ENCODE peak calls at places on chromosomes 1 and 21, in five cellular contexts. S is A549, C is GM12878, I is K562, Y is HepG2. B is an unnamed sample.

GRCh38 chr1:159823401-159823800 is 3.3 kb upstream of the SLAMF8 start:
- DNase-seq in Y (no peak), I (no peak), S (no peak), C (no peak), B (no peak)

GRCh38 chr1:178713270-178713669 is 11.8 kb upstream of the RALGPS2 start:
- DNase-seq in Y (no peak), S (no peak), I (no peak), C (no peak), B (no peak)

GRCh38 chr21:41899431-41900202 is 20.5 kb upstream of the PRDM15 start:
- DNase-seq in S (no peak), C (no peak), Y (no peak), I (no peak), B (no peak)

GRCh38 chr1:116397728-116398127 is 24.7 kb downstream of the ATP1A1 start:
- DNase-seq in C (no peak), Y (no peak), I (no peak), S (no peak), B (no peak)

GRCh38 chr1:50851466-50851865 is 108.6 kb downstream of the FAF1 start:
- DNase-seq in S (no peak), I (no peak), Y (no peak), C (no peak), B (no peak)

GRCh38 chr21:41369915-41370839 is 8.3 kb downstream of the MX2 start:
- DNase-seq in S (no peak), C (peak), Y (peak), I (no peak), B (no peak)

GRCh38 chr1:68225781-68226180 is 6.5 kb downstream of the WLS start:
- DNase-seq in C (no peak), Y (no peak), I (no peak), S (no peak), B (no peak)

GRCh38 chr1:193014354-193014753 is 44.8 kb downstream of the UCHL5 start:
- DNase-seq in S (no peak), C (no peak), Y (no peak), I (no peak), B (no peak)

GRCh38 chr21:39633043-39633442 is 20.3 kb downstream of the B3GALT5 start:
- DNase-seq in Y (no peak), S (peak), I (no peak), C (no peak), B (no peak)

GRCh38 chr1:173002891-173003582 is 47.7 kb downstream of the TNFSF18 start:
- DNase-seq in S (no peak), C (no peak), I (no peak), Y (no peak), B (no peak)

GRCh38 chr21:37164742-37165141 is 91.7 kb downstream of the TTC3 start:
- DNase-seq in S (no peak), Y (no peak), C (no peak), I (no peak), B (no peak)

GRCh38 chr21:45383615-45384201 is 21.3 kb upstream of the COL18A1 start:
- DNase-seq in Y (no peak), I (no peak), S (no peak), C (no peak), B (no peak)

GRCh38 chr1:178938959-178939317 is 68.1 kb upstream of the ANGPTL1 start:
- DNase-seq in C (no peak), I (no peak), S (no peak), Y (no peak), B (no peak)

GRCh38 chr1:178928985-178929384 is 58.1 kb upstream of the ANGPTL1 start:
- DNase-seq in I (no peak), S (no peak), C (no peak), Y (no peak), B (peak)

GRCh38 chr1:33446590-33446989 is 15.7 kb upstream of the PHC2 start:
- DNase-seq in C (no peak), S (no peak), I (no peak), Y (no peak), B (no peak)

GRCh38 chr1:54287176-54287650 is 87.2 kb downstream of the MRPL37 start:
- DNase-seq in C (no peak), S (no peak), I (peak), Y (no peak), B (peak)

GRCh38 chr1:230163205-230163604 is 96.2 kb downstream of the GALNT2 start:
- DNase-seq in C (no peak), I (no peak), S (no peak), Y (no peak), B (no peak)

GRCh38 chr1:32332290-32333079 is 3.5 kb downstream of the MARCKSL1 start:
- DNase-seq in S (no peak), Y (no peak), I (no peak), C (no peak), B (no peak)

GRCh38 chr1:107804746-107805145 is 160.2 kb downstream of the VAV3 start:
- DNase-seq in C (no peak), Y (no peak), I (no peak), S (no peak), B (no peak)

GRCh38 chr1:62962794-62963776 is 179.2 kb downstream of the ATG4C start:
- DNase-seq in I (peak), Y (peak), S (peak), C (no peak), B (peak)

GRCh38 chr1:204558467-204558866 is 42.3 kb downstream of the MDM4 start:
- DNase-seq in S (no peak), Y (no peak), C (no peak), I (no peak), B (no peak)

GRCh38 chr1:204562075-204562990 is 46.1 kb downstream of the MDM4 start:
- DNase-seq in S (no peak), C (no peak), Y (no peak), I (no peak), B (no peak)

GRCh38 chr1:204563780-204564179 is 47.6 kb downstream of the MDM4 start:
- DNase-seq in Y (no peak), S (no peak), C (no peak), I (no peak), B (no peak)

GRCh38 chr1:204563324-204563723 is 47.1 kb downstream of the MDM4 start:
- DNase-seq in Y (no peak), S (no peak), I (no peak), C (no peak), B (no peak)

DNA sequence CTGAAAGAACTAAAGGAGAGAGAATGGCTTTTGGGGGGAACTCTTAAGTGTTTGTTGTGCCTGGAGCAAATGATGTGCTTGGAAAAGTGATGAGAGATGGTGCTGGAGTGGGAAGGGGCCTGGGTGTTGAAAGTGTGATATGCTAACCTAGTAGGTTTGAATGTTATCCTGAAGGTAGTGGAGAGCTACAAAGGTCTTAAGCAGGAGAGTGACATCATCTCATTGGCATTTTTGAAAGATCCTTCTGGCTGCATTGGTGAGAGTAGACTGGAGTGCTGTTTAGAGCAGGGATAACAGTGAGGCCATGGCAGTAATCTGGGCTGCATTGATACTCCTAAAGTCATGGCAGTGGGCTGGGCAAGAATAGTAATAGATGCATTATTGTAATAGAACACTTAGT is 44.4 kb downstream of the MDM4 start:
- DNase-seq in I (no peak), C (no peak), S (no peak), Y (no peak), B (no peak)
- TF ChIP-seq MYC in I (no peak), C (no peak), S (no peak), Y (no peak), B (no peak)

DNA sequence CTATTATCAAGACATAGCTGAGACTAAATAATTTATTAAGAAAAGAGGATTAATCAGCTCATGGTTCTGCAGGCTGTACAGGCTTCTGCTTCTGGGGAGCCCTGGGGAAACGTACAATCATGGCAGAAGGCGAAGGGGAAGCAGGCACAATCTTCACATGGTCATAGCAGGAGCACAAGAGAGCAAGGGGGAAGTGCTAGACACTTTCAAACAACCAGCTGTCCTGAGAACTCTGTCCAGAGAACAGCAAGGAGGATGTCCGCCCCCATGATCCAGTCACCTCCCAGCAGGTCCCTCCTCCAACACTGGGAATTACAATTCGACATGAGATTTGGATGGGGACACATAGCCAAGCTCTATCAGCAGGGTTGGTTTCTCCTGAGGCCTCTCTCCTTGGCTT is 10.3 kb upstream of the SLC45A1 start:
- DNase-seq in C (no peak), Y (no peak), I (no peak), S (no peak), B (no peak)
- H3K4me2 ChIP-seq in C (no peak), Y (no peak), I (no peak), S (no peak), B (no peak)

DNA sequence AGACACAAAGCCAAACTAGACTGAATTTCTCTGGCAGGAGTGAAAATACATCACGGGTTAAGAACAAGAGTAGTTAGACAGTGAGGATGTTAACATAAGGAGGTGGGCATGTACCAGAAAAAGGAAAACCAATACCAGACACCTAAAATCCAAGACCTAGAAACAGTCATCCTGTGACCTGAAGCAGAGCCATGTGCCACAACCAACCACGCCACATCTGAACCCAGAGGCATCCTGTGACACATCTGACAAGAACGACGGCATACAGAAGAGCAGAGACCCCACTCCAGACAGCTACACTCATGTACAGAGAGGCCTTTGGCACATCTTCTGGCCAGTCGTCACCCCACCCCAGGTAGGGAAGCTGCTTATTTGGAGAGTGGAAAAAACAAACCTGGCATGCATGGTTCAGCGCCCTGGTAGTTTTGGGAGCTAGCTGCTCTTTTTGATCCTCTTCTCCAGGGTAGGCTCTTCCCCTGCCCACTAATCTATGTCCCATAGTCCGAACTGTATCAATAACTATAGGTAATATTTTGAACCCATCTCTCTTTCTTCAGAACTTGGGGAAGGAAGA is 72.1 kb downstream of the SLC45A1 start:
- DNase-seq in I (no peak), C (no peak), S (no peak), Y (no peak), B (no peak)
- TF ChIP-seq MYC in I (no peak), C (no peak), S (no peak), Y (no peak), B (no peak)

DNA sequence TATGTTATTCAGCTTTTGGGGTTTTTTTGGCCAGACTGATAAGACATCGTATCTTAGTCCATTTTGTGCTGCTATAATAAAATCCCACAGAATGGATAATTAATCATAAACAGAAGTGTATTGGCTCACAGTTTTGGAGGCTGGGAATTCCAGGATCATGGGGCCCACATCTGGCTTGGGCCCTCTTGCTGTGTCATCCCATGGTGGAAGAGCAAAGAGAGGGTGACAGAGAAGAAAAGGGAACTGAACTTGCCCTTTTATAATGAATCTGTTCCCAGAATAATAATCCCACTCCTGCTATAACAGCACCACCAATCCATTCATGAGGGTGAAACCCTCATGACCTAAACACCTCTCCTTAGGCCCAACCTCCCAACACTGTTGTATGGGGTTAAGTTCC is 17.5 kb upstream of the FGR start:
- DNase-seq in S (no peak), Y (no peak), I (no peak), C (no peak), B (no peak)
- H3K4me2 ChIP-seq in S (no peak), Y (no peak), I (no peak), C (no peak), B (no peak)

DNA sequence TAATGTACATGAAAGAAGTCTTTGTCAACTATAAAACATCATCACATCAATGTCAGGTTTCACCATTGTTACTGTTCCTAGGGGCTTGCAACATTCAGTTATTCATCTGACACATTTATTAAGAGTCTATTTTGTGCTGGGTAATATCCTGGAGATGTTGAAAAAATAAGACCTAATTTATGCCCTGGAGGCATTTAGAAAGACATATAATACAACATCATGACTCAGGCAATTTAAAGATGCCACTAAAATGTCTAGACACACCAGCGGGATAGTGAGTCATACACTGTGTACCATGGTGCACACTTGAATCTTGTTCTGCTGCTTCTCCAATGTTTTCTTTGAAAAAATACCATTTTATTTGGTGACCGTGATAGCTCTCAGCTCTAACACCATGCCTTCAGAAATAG is 19.1 kb downstream of the DPT start:
- DNase-seq in C (no peak), I (no peak), Y (no peak), S (peak), B (no peak)
- TF ChIP-seq MYC in C (no peak), I (no peak), Y (no peak), S (no peak), B (no peak)

DNA sequence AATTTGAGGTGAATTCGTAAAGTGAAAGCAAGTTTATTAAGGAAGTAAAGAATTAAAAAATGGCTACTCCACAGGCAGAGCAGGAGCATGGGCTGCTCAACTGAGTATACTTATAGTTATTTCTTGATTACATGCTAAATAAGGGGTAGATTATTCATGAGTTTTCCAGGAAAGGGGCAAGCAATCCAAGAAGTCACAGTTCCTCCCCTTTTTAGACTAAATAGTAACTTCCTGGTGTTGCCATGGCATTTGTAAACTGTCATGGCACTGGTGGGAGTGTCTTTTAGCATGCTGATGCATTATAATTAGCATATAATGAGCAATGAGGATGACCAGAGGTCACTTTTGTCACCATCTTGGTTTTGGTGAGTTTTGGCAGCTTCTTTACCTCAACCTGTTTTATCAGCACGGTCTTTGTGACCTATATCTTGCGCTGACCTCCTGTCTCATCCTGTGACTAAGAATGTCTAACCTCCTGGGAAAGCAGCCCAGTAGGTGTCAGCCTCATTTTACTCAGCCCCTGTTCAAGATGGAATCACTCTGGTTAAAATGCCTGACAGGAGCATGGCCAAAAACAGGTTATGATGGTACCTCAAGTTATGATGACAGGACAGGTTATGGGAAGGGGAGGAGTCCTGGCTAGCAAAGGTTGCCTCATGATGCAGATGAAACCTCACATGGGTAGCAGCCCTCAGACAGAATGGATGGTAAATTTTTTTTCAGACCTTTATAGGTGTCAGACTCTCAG is 49.8 kb downstream of the SIPA1L2 start:
- DNase-seq in S (no peak), I (no peak), Y (no peak), C (no peak), B (no peak)
- H3K4me2 ChIP-seq in S (no peak), I (no peak), Y (no peak), C (no peak), B (no peak)

GRCh38 chr21:43306911-43307676 is 119.8 kb downstream of the SIK1 start:
- DNase-seq in S (peak), Y (peak), I (no peak), C (peak), B (no peak)
- TF ChIP-seq MYC in S (no peak), Y (no peak), I (no peak), C (no peak), B (no peak)

DNA sequence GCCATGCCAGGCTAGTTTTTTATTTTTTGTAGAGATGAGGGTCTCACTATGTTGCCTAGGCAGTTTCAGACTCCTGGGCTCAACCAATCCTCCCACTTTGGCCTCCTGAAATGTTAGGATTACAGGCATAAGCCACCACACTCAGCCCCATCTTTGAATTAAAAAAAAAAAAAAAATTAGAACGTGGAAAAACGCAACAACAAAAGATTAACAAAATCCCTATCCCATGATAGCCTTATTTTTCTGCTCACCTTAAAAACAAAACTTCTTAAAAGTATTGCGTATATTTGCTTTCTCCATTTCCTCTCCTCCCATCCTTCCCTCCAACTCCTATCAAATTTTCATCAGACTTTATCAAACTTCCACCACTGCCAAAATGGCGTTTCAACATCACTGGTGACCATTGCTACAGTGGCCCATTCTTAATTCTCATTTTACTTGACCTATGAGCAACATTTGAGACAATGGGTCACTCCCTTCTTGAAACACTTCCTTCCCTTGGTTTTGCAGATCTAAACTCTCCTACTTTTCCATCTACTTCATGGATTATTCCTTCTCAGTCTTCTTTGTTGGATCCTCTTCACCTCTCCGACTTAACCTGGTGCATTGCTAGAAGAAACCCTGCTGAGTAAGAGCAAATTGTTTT is 579 bp upstream of the ZNF684 start:
- DNase-seq in Y (no peak), I (peak), S (peak), C (no peak), B (no peak)
- H3K4me2 ChIP-seq in Y (peak), I (peak), S (peak), C (peak), B (peak)

DNA sequence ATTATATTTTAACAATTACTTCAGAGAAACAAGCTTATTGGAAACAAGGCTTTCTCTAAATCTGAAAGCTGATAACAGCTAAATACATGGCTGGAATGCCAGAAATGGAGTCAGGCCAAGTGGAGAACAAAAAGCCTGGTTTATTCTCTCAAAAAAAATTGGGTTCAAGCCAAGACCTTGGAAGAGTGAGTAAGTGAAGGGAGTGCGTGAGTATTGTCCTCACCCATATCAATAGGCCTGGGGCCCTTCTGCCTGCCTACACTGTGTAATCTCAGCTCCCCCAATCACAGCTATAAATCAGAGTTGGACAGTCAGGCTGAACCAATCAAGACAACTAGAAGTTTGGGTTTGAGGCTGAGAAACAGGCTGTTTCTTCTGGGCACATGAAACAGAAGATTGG is 7.4 kb downstream of the KYAT3 start:
- DNase-seq in S (peak), Y (peak), C (no peak), I (no peak), B (peak)
- TF ChIP-seq MYC in S (no peak), Y (no peak), C (no peak), I (no peak), B (no peak)

GRCh38 chr21:35025206-35026152 is 23.6 kb downstream of the RUNX1 start:
- DNase-seq in I (no peak), Y (no peak), S (no peak), C (no peak), B (no peak)

GRCh38 chr21:35024071-35024420 is 25.1 kb downstream of the RUNX1 start:
- DNase-seq in C (no peak), S (no peak), I (no peak), Y (peak), B (no peak)

GRCh38 chr21:35021546-35021945 is 27.6 kb downstream of the RUNX1 start:
- DNase-seq in Y (no peak), S (no peak), I (no peak), C (no peak), B (no peak)

GRCh38 chr21:35024475-35024874 is 24.6 kb downstream of the RUNX1 start:
- DNase-seq in C (no peak), S (no peak), Y (no peak), I (no peak), B (no peak)

GRCh38 chr21:35023396-35024070 is 25.6 kb downstream of the RUNX1 start:
- DNase-seq in C (no peak), I (no peak), S (no peak), Y (peak), B (no peak)
- H3K4me2 ChIP-seq in C (no peak), I (no peak), S (no peak), Y (peak), B (no peak)